ENCODE peak calls at places on chromosomes 1 and 21, in four cellular contexts. Y, N, G and J are unnamed samples.

GRCh38 chr1:39332291-39332690 is 127.8 kb downstream of the MACF1 start:
- DNase-seq in Y (no peak), N (no peak), G (no peak), J (peak; percentile 62)

GRCh38 chr1:110300412-110300811 is 38.8 kb upstream of the RBM15 start:
- DNase-seq in Y (no peak), N (no peak), G (no peak), J (no peak)

GRCh38 chr1:93471911-93472310 is 24.0 kb downstream of the FNBP1L start:
- DNase-seq in Y (no peak), N (no peak), G (no peak), J (no peak)

GRCh38 chr1:19569786-19570185 is 74.3 kb upstream of the NBL1 start:
- DNase-seq in Y (no peak), N (no peak), G (no peak), J (no peak)

GRCh38 chr1:8367571-8368184 is 49.8 kb downstream of the SLC45A1 start:
- DNase-seq in Y (no peak), N (no peak), G (no peak), J (no peak)

GRCh38 chr1:154448271-154448905 is 43.2 kb downstream of the IL6R start:
- DNase-seq in Y (no peak), N (no peak), G (no peak), J (no peak)

GRCh38 chr1:42380617-42381423 is at the start of gene RIMKLA:
- DNase-seq in Y (peak; percentile 69), N (peak; percentile 6), G (peak; percentile 87), J (peak; percentile 70)

GRCh38 chr21:45811136-45811535 is 167.6 kb downstream of the PCBP3 start:
- DNase-seq in Y (no peak), N (no peak), G (no peak), J (no peak)

GRCh38 chr1:4781646-4782045 is 127.2 kb downstream of the AJAP1 start:
- DNase-seq in Y (no peak), N (no peak), G (no peak), J (no peak)

GRCh38 chr1:32247452-32247851 is 430 bp downstream of the FAM167B start:
- DNase-seq in Y (no peak), N (no peak), G (no peak), J (no peak)

GRCh38 chr1:240866724-240867123 is 254.8 kb upstream of the GREM2 start:
- DNase-seq in Y (no peak), N (no peak), G (no peak), J (no peak)

GRCh38 chr1:110555807-110556470 is 37.0 kb upstream of the KCNA10 start:
- DNase-seq in Y (no peak), N (no peak), G (peak; percentile 62), J (peak; percentile 91)

GRCh38 chr1:69258842-69259241 is 308.9 kb upstream of the LRRC7 start:
- DNase-seq in Y (no peak), N (no peak), G (peak; percentile 35), J (no peak)

GRCh38 chr1:179012033-179012432 is 13.7 kb upstream of the FAM20B start:
- DNase-seq in Y (no peak), N (no peak), G (no peak), J (no peak)

GRCh38 chr1:23442751-23443150 is 18.2 kb upstream of the TCEA3 start:
- DNase-seq in Y (no peak), N (no peak), G (no peak), J (no peak)

GRCh38 chr1:5999711-6000443 is 7.7 kb upstream of the NPHP4 start:
- DNase-seq in Y (no peak), N (no peak), G (no peak), J (no peak)

GRCh38 chr1:67771152-67771551 is 62.1 kb downstream of the GNG12 start:
- DNase-seq in Y (no peak), N (no peak), G (peak; percentile 21), J (no peak)